ENCODE peak calls at places on chromosomes 16 and 17, in six cellular contexts. M is CD8-positive, alpha-beta T cell; Q is CD8-positive, alpha-beta memory T cell; X is GM23248; A is BE2C; T is naive thymus-derived CD4-positive, alpha-beta T cell. H is an unnamed sample.

GRCh38 chr16:89139907-89140361 is 31.6 kb upstream of the CDH15 start:
- DNase-seq in M (no peak), Q (no peak), X (no peak), A (no peak), T (no peak), H (no peak)

GRCh38 chr17:57515662-57516211 is 229.4 kb downstream of the CCDC182 start:
- DNase-seq in M (no peak), Q (no peak), X (peak; percentile 45), A (no peak), T (no peak), H (no peak)

GRCh38 chr17:62652251-62653001 is 25.0 kb downstream of the MRC2 start:
- DNase-seq in M (peak; percentile 19), Q (no peak), X (peak; percentile 91), A (peak; percentile 43), T (peak; percentile 31), H (no peak)

GRCh38 chr17:37502009-37502936 is 12.6 kb downstream of the DUSP14 start:
- DNase-seq in M (no peak), Q (no peak), X (no peak), A (no peak), T (no peak), H (no peak)

GRCh38 chr17:48231995-48232729 is 124.6 kb downstream of the SNX11 start:
- DNase-seq in M (no peak), Q (no peak), X (no peak), A (no peak), T (no peak), H (no peak)

GRCh38 chr17:63550816-63551639 is 751 bp downstream of the DCAF7 start:
- DNase-seq in M (no peak), Q (no peak), X (peak; percentile 71), A (peak; percentile 70), T (peak; percentile 1), H (peak; percentile 70)

GRCh38 chr17:77086433-77087010 is 54.2 kb upstream of the SEC14L1 start:
- DNase-seq in M (peak; percentile 80), Q (peak; percentile 74), X (peak; percentile 79), A (peak; percentile 89), T (peak; percentile 49), H (peak; percentile 94)

GRCh38 chr17:42518046-42518754 is 17.8 kb upstream of the NAGLU start:
- DNase-seq in M (no peak), Q (no peak), X (peak; percentile 96), A (no peak), T (no peak), H (peak; percentile 69)

GRCh38 chr17:63697341-63698286 is 2.3 kb downstream of the LIMD2 start:
- DNase-seq in M (peak; percentile 73), Q (peak; percentile 76), X (peak; percentile 61), A (peak; percentile 60), T (peak; percentile 89), H (peak; percentile 79)

GRCh38 chr17:19874256-19874655 is 6.5 kb upstream of the ULK2 start:
- DNase-seq in M (no peak), Q (no peak), X (no peak), A (no peak), T (no peak), H (no peak)

GRCh38 chr17:60087882-60088669 is 9.4 kb upstream of the HEATR6 start:
- DNase-seq in M (no peak), Q (no peak), X (peak; percentile 51), A (no peak), T (no peak), H (no peak)

GRCh38 chr16:31167315-31167714 is 12.6 kb upstream of the FUS start:
- DNase-seq in M (no peak), Q (no peak), X (no peak), A (no peak), T (no peak), H (no peak)

GRCh38 chr16:70437582-70438324 is 1.1 kb downstream of the ST3GAL2 start:
- DNase-seq in M (no peak), Q (no peak), X (peak; percentile 86), A (peak; percentile 32), T (no peak), H (peak; percentile 33)

GRCh38 chr16:23754594-23755483 is at the start of gene CHP2:
- DNase-seq in M (no peak), Q (no peak), X (no peak), A (peak; percentile 15), T (no peak), H (no peak)

GRCh38 chr16:71626858-71627213 is 852 bp downstream of the MARVELD3 start:
- DNase-seq in M (no peak), Q (no peak), X (peak; percentile 8), A (no peak), T (no peak), H (no peak)

GRCh38 chr17:1736348-1737281 is 6.1 kb upstream of the SERPINF2 start:
- DNase-seq in M (no peak), Q (no peak), X (peak; percentile 81), A (peak; percentile 42), T (no peak), H (peak; percentile 43)

GRCh38 chr17:77110006-77110374 is 30.8 kb upstream of the SEC14L1 start:
- DNase-seq in M (no peak), Q (no peak), X (peak; percentile 43), A (no peak), T (no peak), H (no peak)

GRCh38 chr17:65518256-65518655 is 43.2 kb downstream of the AXIN2 start:
- DNase-seq in M (no peak), Q (no peak), X (peak; percentile 44), A (no peak), T (no peak), H (no peak)

GRCh38 chr16:1288813-1289479 is 20.5 kb upstream of the UBE2I start:
- DNase-seq in M (no peak), Q (no peak), X (no peak), A (no peak), T (no peak), H (peak; percentile 67)

GRCh38 chr17:34178047-34178446 is 77.0 kb upstream of the CCL2 start:
- DNase-seq in M (no peak), Q (no peak), X (peak; percentile 34), A (no peak), T (no peak), H (no peak)

GRCh38 chr16:29977063-29977462 is 3.4 kb downstream of the TAOK2 start:
- DNase-seq in M (no peak), Q (no peak), X (no peak), A (no peak), T (no peak), H (no peak)

GRCh38 chr16:84999200-84999599 is 12.1 kb downstream of the ZDHHC7 start:
- DNase-seq in M (no peak), Q (no peak), X (peak; percentile 57), A (no peak), T (no peak), H (no peak)

GRCh38 chr17:1298616-1299015 is 19.2 kb downstream of the TRARG1 start:
- DNase-seq in M (peak; percentile 18), Q (peak; percentile 9), X (peak; percentile 44), A (no peak), T (peak; percentile 47), H (peak; percentile 36)

GRCh38 chr16:85378145-85379040 is 234.7 kb upstream of the GSE1 start:
- DNase-seq in M (no peak), Q (no peak), X (no peak), A (peak; percentile 49), T (no peak), H (no peak)

GRCh38 chr17:71080937-71081336 is 911.6 kb downstream of the KCNJ2 start:
- DNase-seq in M (no peak), Q (no peak), X (no peak), A (no peak), T (no peak), H (no peak)

DNA sequence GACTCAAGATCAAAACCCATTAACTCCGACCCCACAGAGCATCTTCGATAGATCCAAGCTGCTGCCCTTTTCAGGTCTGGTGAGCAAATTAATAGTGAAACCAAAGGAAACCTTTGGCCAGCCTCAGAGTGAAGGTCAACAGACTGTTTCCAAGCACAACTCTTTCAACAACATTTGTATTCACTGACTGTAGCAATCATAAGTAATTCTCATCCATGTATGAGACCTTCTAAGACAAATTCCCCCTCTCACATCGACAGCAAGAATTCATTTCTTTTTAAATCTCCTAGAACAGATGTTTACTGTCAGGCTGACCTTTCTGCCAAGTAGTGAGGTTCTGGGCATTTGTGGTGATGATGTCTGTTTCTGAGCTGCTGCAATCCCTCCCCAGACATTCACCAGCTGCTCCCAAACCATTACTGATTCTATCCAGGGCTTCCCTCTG is 64.2 kb downstream of the SLC39A11 start:
- DNase-seq in M (no peak), Q (no peak), X (peak; percentile 46), A (no peak), T (no peak), H (peak; percentile 33)
- H3K4me3 ChIP-seq in M (no peak overlapping the region), Q (no peak overlapping the region), X (peak overlapping the region; percentile 8), A (no peak overlapping the region), T (no peak overlapping the region), H (no peak overlapping the region)

GRCh38 chr17:51258756-51259573 is 884 bp downstream of the MBTD1 start:
- DNase-seq in M (no peak), Q (no peak), X (peak; percentile 53), A (peak; percentile 52), T (no peak), H (peak; percentile 42)

GRCh38 chr17:51259574-51260236 is at the start of gene MBTD1:
- DNase-seq in M (peak; percentile 94), Q (peak; percentile 95), X (peak; percentile 92), A (peak; percentile 98), T (peak; percentile 98), H (peak; percentile 99)

GRCh38 chr17:51260960-51261958 is 913 bp downstream of the UTP18 start:
- DNase-seq in M (peak; percentile 70), Q (peak; percentile 80), X (peak; percentile 84), A (peak; percentile 81), T (no peak), H (peak; percentile 81)

GRCh38 chr17:51260237-51260959 is at the start of gene UTP18:
- DNase-seq in M (peak; percentile 95), Q (peak; percentile 96), X (peak; percentile 99), A (peak; percentile 99), T (peak; percentile 98), H (peak; percentile 99)

DNA sequence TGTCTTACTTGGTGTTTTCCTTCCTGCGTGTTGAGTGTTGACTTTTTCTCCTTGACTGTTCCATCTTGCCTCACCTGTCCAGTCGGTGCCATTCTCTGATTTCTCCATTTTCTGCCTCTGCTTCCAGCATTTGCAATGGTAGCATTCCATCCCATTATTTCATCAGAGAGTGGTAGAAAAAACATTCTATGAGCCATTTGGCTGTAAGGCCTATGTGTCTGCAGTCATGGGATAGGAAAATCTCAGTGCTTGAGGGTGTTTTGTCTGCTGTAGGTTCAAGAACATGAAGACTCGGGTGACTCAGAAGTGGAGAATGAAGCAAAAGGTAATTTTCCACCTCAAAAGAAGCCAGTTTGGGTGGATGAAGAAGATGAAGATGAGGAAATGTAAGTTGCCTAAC is 2.7 kb downstream of the UTP18 start:
- DNase-seq in M (no peak), Q (no peak), X (peak; percentile 62), A (no peak), T (no peak), H (no peak)
- H3K4me3 ChIP-seq in M (no peak overlapping the region), Q (no peak overlapping the region), X (no peak overlapping the region), A (no peak overlapping the region), T (no peak overlapping the region), H (no peak overlapping the region)

DNA sequence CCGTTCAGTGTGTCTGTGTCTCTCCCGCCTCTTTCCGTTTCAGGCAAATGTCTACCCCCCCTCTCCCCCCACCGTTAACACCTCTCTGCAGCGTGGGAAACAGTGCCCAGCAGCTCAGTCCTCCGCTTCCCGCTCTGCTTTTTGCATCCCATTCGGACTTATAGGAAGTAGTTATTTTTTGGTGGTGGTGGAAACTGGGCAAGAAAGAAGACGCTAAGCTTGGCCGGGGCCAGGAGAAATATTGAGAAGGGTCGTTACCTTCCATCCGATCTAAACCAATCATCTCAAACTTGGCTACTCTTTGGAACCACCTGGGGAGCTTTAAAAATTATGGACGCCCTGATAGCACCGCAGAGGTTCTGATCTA is 504 bp upstream of the HLF start:
- DNase-seq in M (no peak), Q (no peak), X (no peak), A (no peak), T (no peak), H (peak; percentile 37)
- H3K4me3 ChIP-seq in M (peak overlapping the region; percentile 26), Q (peak overlapping the region; percentile 5), X (peak overlapping the region; percentile 61), A (peak overlapping the region; percentile 39), T (peak overlapping the region; percentile 58), H (peak overlapping the region; percentile 49)

GRCh38 chr16:68083239-68083781 is 1.9 kb upstream of the NFATC3 start:
- DNase-seq in M (no peak), Q (no peak), X (no peak), A (no peak), T (no peak), H (no peak)
- H3K4me3 ChIP-seq in M (no peak overlapping the region), Q (peak overlapping the region; percentile 96), X (no peak overlapping the region), A (no peak overlapping the region), T (peak overlapping the region; percentile 82), H (no peak overlapping the region)